ENCODE peak calls at places on chromosomes 13 and 19, in seven cellular contexts. R is SHP77; V is nephron progenitor cell; Y is activated CD4-positive, alpha-beta memory T cell treated with anti-CD3 and anti-CD28 coated beads for 36 hours; B is frontal cortex; X is thoracic aorta; H is NCI-H1436. Q is an unnamed sample.
A peak's percentile ranks its signal among the peaks of the same experiment; 100 is the strongest.

GRCh38 chr13:98889419-98890079 is 88.3 kb downstream of the DOCK9 start:
- DNase-seq in H (no peak), X (no peak), Y (no peak), V (no peak), R (no peak), B (no peak), Q (no peak)

GRCh38 chr13:108742681-108743080 is 113.3 kb downstream of the MYO16 start:
- DNase-seq in V (no peak), H (no peak), Y (no peak), R (no peak), B (no peak), X (no peak), Q (no peak)

GRCh38 chr13:23288564-23288963 is 107.8 kb downstream of the SGCG start:
- DNase-seq in B (no peak), H (no peak), R (no peak), X (no peak), V (no peak), Y (no peak), Q (no peak)

GRCh38 chr13:51825165-51825592 is 19.8 kb downstream of the TMEM272 start:
- DNase-seq in H (no peak), Y (no peak), R (no peak), X (no peak), B (no peak), V (no peak), Q (no peak)

GRCh38 chr19:41945135-41945766 is 13.9 kb downstream of the RABAC1 start:
- DNase-seq in B (no peak), V (no peak), Y (peak; percentile 95), X (no peak), R (no peak), H (no peak), Q (no peak)

GRCh38 chr13:99687728-99688397 is 186.6 kb downstream of the TM9SF2 start:
- DNase-seq in X (no peak), H (no peak), B (no peak), Y (no peak), V (no peak), R (no peak), Q (no peak)

GRCh38 chr13:68046900-68047299 is 816.8 kb upstream of the PCDH9 start:
- DNase-seq in B (no peak), R (no peak), H (no peak), V (no peak), X (no peak), Y (no peak), Q (no peak)

GRCh38 chr19:4597278-4597974 is 37.9 kb upstream of the SEMA6B start:
- DNase-seq in V (peak; percentile 80), Y (peak; percentile 15), R (no peak), H (no peak), X (no peak), B (no peak), Q (no peak)

Q was measured in IMR-90.